ENCODE peak calls at places on chromosomes 7 and 10, in five cellular contexts. K is naive thymus-derived CD4-positive, alpha-beta T cell; M is mesothelial cell of epicardium; N is MM.1S; S is stimulated activated CD4-positive, alpha-beta T cell treated with anti-CD3 and anti-CD28 coated beads, Interleukin-2, amount 100 ng/mL, for 48 hours. A is an unnamed sample.

GRCh38 chr10:114893248-114893647 is 44.7 kb upstream of the TRUB1 start:
- DNase-seq in K (no peak), S (no peak), N (no peak), M (no peak), A (no peak)

GRCh38 chr10:15122477-15123030 is 25.4 kb downstream of the RPP38 start:
- DNase-seq in M (no peak), K (no peak), N (peak; percentile 91), S (no peak), A (no peak)

GRCh38 chr10:32332299-32332750 is 14.6 kb downstream of the EPC1 start:
- DNase-seq in K (peak; percentile 16), M (no peak), S (peak; percentile 63), N (no peak), A (no peak)

GRCh38 chr7:141976524-141977245 is 3.1 kb upstream of the TAS2R38 start:
- DNase-seq in M (no peak), N (no peak), S (no peak), K (no peak), A (no peak)

GRCh38 chr10:12165036-12165435 is 30.7 kb downstream of the NUDT5 start:
- DNase-seq in K (no peak), N (no peak), M (no peak), S (no peak), A (no peak)

GRCh38 chr7:108210796-108211195 is 80.6 kb upstream of the LAMB4 start:
- DNase-seq in S (no peak), M (no peak), K (no peak), N (no peak), A (no peak)

GRCh38 chr10:6647811-6648526 is 67.9 kb upstream of the PRKCQ start:
- DNase-seq in S (peak; percentile 74), K (peak; percentile 37), M (no peak), N (peak; percentile 60), A (no peak)

GRCh38 chr10:63703113-63703670 is 182.0 kb downstream of the REEP3 start:
- DNase-seq in N (no peak), M (no peak), S (no peak), K (no peak), A (no peak)

GRCh38 chr7:120733143-120733542 is 124.8 kb downstream of the TSPAN12 start:
- DNase-seq in K (no peak), N (no peak), S (no peak), M (no peak), A (no peak)

GRCh38 chr7:36526720-36527548 is 137.3 kb downstream of the ANLN start:
- DNase-seq in K (no peak), N (peak; percentile 65), M (no peak), S (no peak), A (no peak)

GRCh38 chr10:3996697-3997096 is 211.7 kb upstream of the KLF6 start:
- DNase-seq in M (no peak), S (no peak), N (no peak), K (no peak), A (no peak)

GRCh38 chr7:101169838-101170531 is 4.6 kb upstream of the VGF start:
- DNase-seq in N (peak; percentile 53), K (peak; percentile 69), M (peak; percentile 62), S (peak; percentile 77), A (no peak)

GRCh38 chr7:43647772-43648643 is 65.1 kb downstream of the STK17A start:
- DNase-seq in M (no peak), K (no peak), S (peak; percentile 58), N (peak; percentile 9), A (peak; percentile 4)

GRCh38 chr7:76509931-76510877 is at the start of gene UPK3B:
- DNase-seq in N (no peak), K (no peak), S (no peak), M (no peak), A (no peak)

GRCh38 chr7:92135100-92135429 is 788 bp upstream of the CYP51A1 start:
- DNase-seq in N (peak; percentile 23), S (no peak), M (peak; percentile 42), K (no peak), A (peak; percentile 74)

GRCh38 chr10:100037758-100038315 is 28.1 kb upstream of the DNMBP start:
- DNase-seq in N (no peak), K (no peak), M (no peak), S (no peak), A (no peak)

GRCh38 chr10:81576336-81576735 is 298.7 kb upstream of the NRG3 start:
- DNase-seq in S (no peak), N (no peak), K (no peak), M (no peak), A (no peak)

GRCh38 chr10:44853148-44853734 is 57.9 kb upstream of the TMEM72 start:
- DNase-seq in S (no peak), N (peak; percentile 34), K (no peak), M (no peak), A (no peak)

GRCh38 chr10:27072436-27073114 is 27.7 kb downstream of the ANKRD26 start:
- DNase-seq in K (no peak), N (no peak), M (no peak), S (no peak), A (no peak)

GRCh38 chr7:1027285-1028043 is 16.9 kb upstream of the GPR146 start:
- DNase-seq in S (no peak), K (no peak), M (no peak), N (no peak), A (no peak)

GRCh38 chr10:132669208-132669861 is 116.6 kb downstream of the NKX6-2 start:
- DNase-seq in M (no peak), S (no peak), K (no peak), N (no peak), A (no peak)

GRCh38 chr7:33933611-33934281 is 28.4 kb downstream of the BMPER start:
- DNase-seq in S (no peak), N (no peak), M (no peak), K (no peak), A (no peak)

GRCh38 chr7:92246363-92247101 is 758 bp downstream of the ANKIB1 start:
- DNase-seq in K (no peak), N (peak; percentile 28), M (no peak), S (peak; percentile 14), A (peak; percentile 32)

GRCh38 chr10:35331894-35332640 is 4.2 kb upstream of the CCNY start:
- DNase-seq in K (no peak), N (no peak), M (no peak), S (no peak), A (no peak)

GRCh38 chr10:44300666-44301649 is 83.9 kb downstream of the CXCL12 start:
- DNase-seq in M (no peak), N (no peak), S (no peak), K (no peak), A (no peak)

GRCh38 chr7:111113263-111114017 is 22.5 kb downstream of the LRRN3 start:
- DNase-seq in K (no peak), N (no peak), S (no peak), M (no peak), A (no peak)

GRCh38 chr7:151123485-151124204 is 37.4 kb downstream of the AGAP3 start:
- DNase-seq in M (peak; percentile 79), K (peak; percentile 74), S (peak; percentile 89), N (peak; percentile 82), A (peak; percentile 19)

GRCh38 chr10:77139145-77139692 is 498.4 kb downstream of the KCNMA1 start:
- DNase-seq in S (no peak), N (no peak), M (no peak), K (no peak), A (no peak)

GRCh38 chr7:107995184-107996071 is 7.5 kb downstream of the LAMB1 start:
- DNase-seq in K (no peak), S (no peak), N (no peak), M (no peak), A (no peak)

GRCh38 chr7:85488406-85488805 is 301.6 kb upstream of the SEMA3D start:
- DNase-seq in M (no peak), N (no peak), K (no peak), S (no peak), A (no peak)

GRCh38 chr10:57336339-57336738 is 931.4 kb downstream of the IPMK start:
- DNase-seq in S (no peak), K (no peak), N (no peak), M (no peak), A (no peak)

GRCh38 chr10:2137549-2138174 is 400.3 kb upstream of the ADARB2 start:
- DNase-seq in N (no peak), K (no peak), S (no peak), M (no peak), A (peak; percentile 2)

GRCh38 chr10:23422003-23422411 is 16.9 kb upstream of the OTUD1 start:
- DNase-seq in K (no peak), N (no peak), S (no peak), M (no peak), A (no peak)

GRCh38 chr10:132364594-132364970 is 32.4 kb upstream of the PWWP2B start:
- DNase-seq in N (no peak), M (no peak), K (no peak), S (peak; percentile 91), A (no peak)

GRCh38 chr10:14447112-14447839 is 116.6 kb upstream of the FRMD4A start:
- DNase-seq in K (no peak), M (no peak), N (no peak), S (no peak), A (no peak)

GRCh38 chr10:12597800-12598750 is 248.7 kb downstream of the CAMK1D start:
- DNase-seq in N (no peak), M (no peak), K (no peak), S (no peak), A (no peak)

A was measured in KG1.